ENCODE peak calls at places on chromosomes 4 and X, in nine cellular contexts. V is B cell, G is AG04450, H is foreskin fibroblast, Q is BJ, D is H9, B is GM12865, T is upper lobe of right lung, M is suprapubic skin. K is an unnamed sample.
A peak's percentile ranks its signal among the peaks of the same experiment; 100 is the strongest.

GRCh38 chrX:115017455-115017854 is at the start of gene IL13RA2:
- DNase-seq in M (no peak), B (no peak), V (no peak), G (no peak), D (no peak), H (no peak), Q (no peak), T (no peak), K (no peak)

GRCh38 chr4:8503801-8504200 is 63.2 kb downstream of the TRMT44 start:
- DNase-seq in B (no peak), M (no peak), H (no peak), V (no peak), D (no peak), Q (no peak), G (no peak), T (no peak), K (no peak)

GRCh38 chr4:3532714-3533336 is 603 bp upstream of the LRPAP1 start:
- DNase-seq in Q (no peak), H (no peak), M (no peak), T (no peak), B (no peak), V (no peak), G (no peak), D (peak; percentile 59), K (no peak)

GRCh38 chrX:110402091-110402854 is 43.6 kb downstream of the RTL9 start:
- DNase-seq in H (peak; percentile 78), M (no peak), B (no peak), T (no peak), V (no peak), D (peak; percentile 38), Q (no peak), G (no peak), K (no peak)

GRCh38 chrX:79182616-79183015 is 38.1 kb downstream of the GPR174 start:
- DNase-seq in Q (no peak), B (peak; percentile 84), G (no peak), V (no peak), H (no peak), D (no peak), T (no peak), M (no peak), K (no peak)

GRCh38 chrX:42748067-42748850 is 29.7 kb downstream of the PPP1R2C start:
- DNase-seq in D (no peak), Q (no peak), V (no peak), G (no peak), M (no peak), B (no peak), H (peak; percentile 30), T (no peak), K (no peak)

GRCh38 chrX:72105436-72105835 is 26.3 kb downstream of the RTL5 start:
- DNase-seq in H (no peak), G (no peak), V (no peak), M (no peak), D (no peak), B (peak; percentile 79), Q (no peak), T (no peak), K (no peak)

GRCh38 chr4:152166567-152166966 is 369.3 kb downstream of the FBXW7 start:
- DNase-seq in T (no peak), H (no peak), D (no peak), B (no peak), Q (no peak), V (no peak), M (no peak), G (no peak), K (no peak)

GRCh38 chr4:23728393-23728792 is 161.5 kb downstream of the PPARGC1A start:
- DNase-seq in M (no peak), G (peak; percentile 68), B (no peak), Q (peak; percentile 89), H (peak; percentile 70), D (no peak), V (no peak), T (no peak), K (peak; percentile 87)

GRCh38 chr4:1261107-1261928 is 12.4 kb upstream of the CTBP1 start:
- DNase-seq in H (no peak), V (no peak), B (no peak), Q (no peak), M (no peak), D (no peak), T (no peak), G (no peak), K (no peak)

GRCh38 chr4:54659213-54660144 is 1.7 kb downstream of the KIT start:
- DNase-seq in B (no peak), D (no peak), M (no peak), H (peak; percentile 15), V (no peak), Q (no peak), T (no peak), G (no peak), K (no peak)

GRCh38 chrX:153681175-153681574 is 6.6 kb upstream of the SLC6A8 start:
- DNase-seq in Q (no peak), G (no peak), M (no peak), V (no peak), B (no peak), T (no peak), D (peak; percentile 22), H (no peak), K (no peak)

GRCh38 chrX:97787849-97788248 is 904.1 kb downstream of the RPA4 start:
- DNase-seq in G (no peak), T (no peak), H (no peak), D (no peak), B (peak; percentile 3), M (no peak), V (no peak), Q (no peak), K (no peak)

GRCh38 chrX:12115377-12115776 is 22.9 kb upstream of the FRMPD4 start:
- DNase-seq in T (no peak), H (no peak), D (peak; percentile 56), M (no peak), B (no peak), Q (no peak), V (no peak), G (no peak), K (no peak)

DNA sequence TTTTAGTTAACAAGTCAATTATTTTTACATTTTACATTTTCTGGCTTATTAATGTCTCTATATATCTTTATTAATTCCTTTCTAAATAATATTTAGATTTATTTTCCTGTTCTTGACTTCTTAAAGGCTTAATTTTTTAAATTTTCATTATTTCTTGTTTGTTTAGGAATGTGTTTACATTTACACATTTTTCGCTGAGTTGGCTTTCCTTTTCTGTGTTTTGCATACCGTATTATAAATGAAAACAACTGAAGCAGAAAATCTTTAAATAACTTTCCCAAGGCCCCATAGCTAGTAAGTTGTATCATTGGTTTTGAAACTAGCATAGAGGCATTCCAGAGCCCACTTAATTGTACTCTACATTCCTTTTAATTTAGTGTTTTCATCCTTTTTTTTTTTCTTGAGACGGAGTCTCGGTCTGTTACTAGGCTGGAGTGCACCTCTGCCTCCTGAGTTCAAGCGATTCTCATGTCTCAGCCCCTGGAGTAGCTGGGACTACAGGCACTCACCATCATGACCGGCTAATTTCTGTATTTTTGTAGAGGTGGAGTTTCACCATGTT is 261.6 kb downstream of the IQCM start:
- DNase-seq in D (no peak), T (no peak), B (no peak), G (no peak), H (no peak), Q (no peak), V (no peak), M (no peak), K (no peak)
- TF ChIP-seq CTCF in D (no peak), T (no peak), B (no peak), G (no peak), H (no peak), Q (no peak), V (no peak), M (no peak), K (no peak)

GRCh38 chr4:162920649-162921048 is 246.0 kb downstream of the NAF1 start:
- DNase-seq in G (no peak), D (no peak), H (no peak), B (no peak), V (no peak), T (no peak), Q (no peak), M (no peak), K (no peak)
- TF ChIP-seq CTCF in G (no peak), D (no peak), H (no peak), B (no peak), V (no peak), T (no peak), Q (no peak), M (no peak), K (no peak)

DNA sequence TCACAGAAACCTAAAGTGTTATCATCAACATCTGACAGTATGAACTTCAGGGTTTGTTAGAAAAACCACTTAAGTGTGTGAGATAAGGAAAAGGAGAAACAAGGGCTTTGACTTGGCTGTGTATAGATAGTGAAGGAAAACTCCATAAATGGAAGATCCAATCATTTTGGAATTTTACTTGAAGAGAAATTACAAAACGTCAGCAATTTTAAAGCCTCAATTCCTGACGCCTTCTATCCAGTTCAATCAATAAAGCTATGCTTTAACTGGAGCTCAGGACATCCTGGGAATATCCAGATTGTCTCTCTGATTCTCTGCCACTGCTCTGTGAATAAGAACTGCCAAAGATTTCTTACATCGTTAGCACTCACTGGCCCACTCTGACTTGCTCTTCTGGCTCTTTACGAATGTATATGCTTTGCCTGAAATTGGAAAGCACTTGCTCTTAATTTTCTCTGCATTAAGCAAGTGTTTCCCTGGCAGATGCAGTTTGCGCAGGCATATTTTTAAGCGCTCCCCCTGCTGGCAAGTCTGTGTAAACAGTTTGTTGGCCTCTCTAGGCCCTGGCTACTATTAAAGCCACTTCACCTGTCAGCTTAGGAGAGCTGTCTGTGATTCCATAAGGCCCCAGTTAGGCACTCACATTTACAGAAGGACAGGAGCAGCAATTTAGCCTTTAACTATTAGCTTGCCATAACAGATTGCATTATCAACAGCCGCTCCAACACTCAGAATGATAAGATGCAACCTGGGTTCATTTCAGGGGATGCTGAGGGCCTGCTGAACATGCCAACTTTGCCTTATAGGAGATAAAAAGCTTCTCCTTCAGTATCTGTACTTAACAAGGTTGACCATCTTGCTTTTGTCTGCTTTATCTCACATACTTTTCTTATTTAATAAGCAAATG is 251.4 kb upstream of the DDX53 start:
- DNase-seq in D (peak; percentile 53), T (no peak), H (no peak), Q (no peak), V (peak; percentile 32), B (peak; percentile 46), M (no peak), G (no peak), K (no peak)
- TF ChIP-seq CTCF in D (peak; percentile 89), T (peak; percentile 66), H (peak; percentile 44), Q (peak; percentile 70), V (peak; percentile 71), B (peak; percentile 49), M (peak; percentile 23), G (peak; percentile 66), K (peak; percentile 37)

GRCh38 chrX:25278341-25278740 is 262.6 kb upstream of the ARX start:
- DNase-seq in H (no peak), G (no peak), V (no peak), M (no peak), Q (no peak), B (no peak), D (no peak), T (no peak), K (no peak)

GRCh38 chrX:25277574-25277973 is 261.8 kb upstream of the ARX start:
- DNase-seq in G (no peak), H (no peak), M (no peak), V (no peak), Q (no peak), B (no peak), T (no peak), D (no peak), K (no peak)

DNA sequence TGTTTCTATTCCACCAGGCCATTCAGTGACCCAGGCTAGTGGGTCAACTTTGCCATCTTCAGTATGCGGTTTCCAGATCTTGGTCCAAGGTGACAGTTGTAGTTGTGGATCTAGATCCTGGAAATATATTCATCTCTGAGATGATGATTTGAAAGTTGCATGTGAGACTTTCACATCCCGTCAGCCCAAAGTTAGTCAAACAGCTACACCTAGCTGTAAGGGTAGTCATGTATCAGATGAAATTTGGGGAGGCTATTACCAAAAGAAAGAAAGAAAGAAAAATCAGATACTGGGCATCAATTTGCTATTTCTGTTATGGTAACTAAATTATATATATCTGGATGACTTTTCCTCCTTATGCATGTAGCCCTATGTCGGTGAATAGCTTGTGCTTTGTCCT is 259.4 kb upstream of the ARX start:
- DNase-seq in M (no peak), B (peak; percentile 0), Q (no peak), T (no peak), H (no peak), D (no peak), V (no peak), G (no peak), K (no peak)
- TF ChIP-seq CTCF in M (no peak), B (no peak), Q (no peak), T (no peak), H (no peak), D (peak; percentile 35), V (no peak), G (no peak), K (no peak)

K was measured in AG04449.